ENCODE peak calls at places on chromosomes 11 and 22, in eight cellular contexts. F is AG04449; M is epithelial cell of esophagus; Y is fibroblast of the aortic adventitia; I is CD8-positive, alpha-beta T cell; P is upper lobe of right lung; E is MG63; A is cardiac fibroblast. D is an unnamed sample.

GRCh38 chr11:47923667-47924066 is 56.7 kb upstream of the PTPRJ start:
- DNase-seq in M (no peak), F (no peak), Y (peak; percentile 71), A (peak; percentile 56), E (peak; percentile 67), P (no peak), I (no peak), D (peak; percentile 77)

GRCh38 chr11:41414771-41415440 is 44.5 kb downstream of the LRRC4C start:
- DNase-seq in Y (no peak), M (no peak), A (no peak), E (no peak), I (no peak), P (no peak), F (no peak), D (no peak)

GRCh38 chr11:20671856-20672546 is 2.6 kb downstream of the NELL1 start:
- DNase-seq in M (peak; percentile 17), I (no peak), Y (no peak), P (no peak), A (peak; percentile 7), F (no peak), E (no peak), D (peak; percentile 14)

GRCh38 chr11:3866206-3866605 is 10.7 kb downstream of the STIM1 start:
- DNase-seq in E (no peak), I (no peak), F (no peak), Y (no peak), M (no peak), P (peak; percentile 84), A (no peak), D (no peak)

GRCh38 chr11:128759597-128759996 is 65.7 kb downstream of the FLI1 start:
- DNase-seq in F (peak; percentile 78), E (no peak), M (peak; percentile 19), A (peak; percentile 84), Y (peak; percentile 64), P (no peak), I (no peak), D (peak; percentile 82)

GRCh38 chr11:107275632-107276031 is 182.0 kb downstream of the CWF19L2 start:
- DNase-seq in E (peak; percentile 27), F (no peak), I (no peak), Y (peak; percentile 3), A (peak; percentile 15), M (peak; percentile 12), P (no peak), D (peak; percentile 26)

GRCh38 chr22:19992481-19992911 is 24.1 kb downstream of the ARVCF start:
- DNase-seq in E (no peak), F (no peak), Y (no peak), I (no peak), M (no peak), A (no peak), P (no peak), D (no peak)

GRCh38 chr11:66492161-66492865 is 12.1 kb downstream of the DPP3 start:
- DNase-seq in Y (no peak), P (no peak), A (no peak), M (no peak), F (no peak), E (no peak), I (no peak), D (no peak)

GRCh38 chr11:34613462-34614183 is 7.3 kb upstream of the EHF start:
- DNase-seq in A (no peak), Y (no peak), M (no peak), P (no peak), E (no peak), F (no peak), I (no peak), D (no peak)

GRCh38 chr11:87235366-87235765 is 197.6 kb downstream of the TMEM135 start:
- DNase-seq in M (no peak), A (no peak), E (no peak), P (no peak), Y (no peak), F (no peak), I (no peak), D (no peak)

GRCh38 chr11:85575388-85575787 is 51.8 kb downstream of the DLG2 start:
- DNase-seq in A (no peak), F (no peak), E (no peak), Y (no peak), M (no peak), I (no peak), P (no peak), D (no peak)

GRCh38 chr11:78860720-78861422 is 286.2 kb upstream of the NARS2 start:
- DNase-seq in P (no peak), Y (peak; percentile 53), F (no peak), I (no peak), A (peak; percentile 37), E (no peak), M (peak; percentile 57), D (peak; percentile 43)

GRCh38 chr11:67613960-67614715 is 7.4 kb downstream of the NDUFV1 start:
- DNase-seq in I (peak; percentile 72), M (peak; percentile 74), A (peak; percentile 48), P (peak; percentile 85), Y (peak; percentile 31), F (no peak), E (peak; percentile 36), D (peak; percentile 64)

GRCh38 chr11:64180871-64181270 is 5.1 kb upstream of the STIP1 start:
- DNase-seq in Y (no peak), F (no peak), A (no peak), P (no peak), I (no peak), E (no peak), M (no peak), D (no peak)
- H3K4me3 ChIP-seq in Y (peak overlapping the region; percentile 25), F (no peak overlapping the region), A (no peak overlapping the region), P (peak overlapping the region; percentile 24), I (no peak overlapping the region), E (no peak overlapping the region), M (no peak overlapping the region), D (peak overlapping the region; percentile 49)

DNA sequence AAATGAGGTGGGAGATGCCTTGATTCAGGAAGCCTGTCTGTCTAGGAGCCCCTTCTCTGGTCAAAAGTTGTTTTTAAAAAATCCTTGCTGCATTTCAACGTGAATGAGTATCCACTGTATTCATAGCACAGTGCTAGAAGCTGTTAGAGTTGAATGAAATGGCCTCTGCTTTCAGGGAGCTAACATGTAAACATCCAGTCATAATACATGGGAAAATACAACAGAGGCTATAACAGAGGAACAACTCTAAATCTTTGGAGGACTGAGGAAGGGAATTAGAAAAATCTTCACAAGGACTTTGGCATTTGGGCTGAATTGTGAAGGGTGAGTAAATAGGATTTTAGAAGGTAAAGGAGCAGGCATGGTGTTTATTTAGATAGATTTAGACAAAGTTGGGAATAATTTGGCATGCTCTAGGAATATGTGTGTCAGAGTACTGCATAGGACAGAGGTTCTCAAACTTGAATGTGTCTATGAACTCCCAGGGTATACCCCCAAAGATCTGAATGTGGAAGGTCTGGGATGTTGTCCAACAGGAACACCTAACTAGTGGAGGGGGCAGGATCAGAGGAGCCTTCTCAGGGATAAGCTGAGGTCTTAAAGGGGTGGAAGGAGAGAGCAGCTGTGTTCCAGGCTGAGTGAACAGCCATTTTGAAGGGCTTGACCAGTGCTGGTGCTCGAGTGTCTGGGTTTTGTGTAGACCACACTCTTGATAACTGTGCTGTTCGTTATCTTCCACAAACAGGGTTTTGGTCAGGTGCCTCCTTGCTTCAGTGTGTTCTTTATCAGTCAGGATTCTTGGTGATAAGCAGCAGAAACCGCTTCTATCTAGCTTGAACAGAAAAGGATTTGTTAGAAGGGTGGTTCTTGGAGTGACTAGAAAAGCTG is 12.7 kb downstream of the SREBF2 start:
- DNase-seq in Y (peak; percentile 13), E (no peak), A (no peak), F (no peak), P (no peak), M (no peak), I (no peak), D (no peak)
- H3K4me3 ChIP-seq in Y (no peak overlapping the region), E (no peak overlapping the region), A (no peak overlapping the region), F (no peak overlapping the region), P (no peak overlapping the region), M (no peak overlapping the region), I (no peak overlapping the region), D (no peak overlapping the region)

GRCh38 chr11:1916132-1916985 is 3.1 kb upstream of the TNNT3 start:
- DNase-seq in E (no peak), F (no peak), A (no peak), Y (no peak), P (peak; percentile 57), I (no peak), M (no peak), D (no peak)
- H3K4me3 ChIP-seq in E (no peak overlapping the region), F (no peak overlapping the region), A (no peak overlapping the region), Y (no peak overlapping the region), P (no peak overlapping the region), I (no peak overlapping the region), M (no peak overlapping the region), D (no peak overlapping the region)

GRCh38 chr11:60367009-60367408 is 11.3 kb upstream of the MS4A7 start:
- DNase-seq in A (peak; percentile 10), I (no peak), E (no peak), M (no peak), P (no peak), F (no peak), Y (no peak), D (no peak)

GRCh38 chr11:60360621-60361020 is 17.7 kb upstream of the MS4A7 start:
- DNase-seq in P (no peak), A (no peak), I (no peak), E (no peak), F (no peak), M (no peak), Y (no peak), D (no peak)

GRCh38 chr11:60367896-60368295 is 10.4 kb upstream of the MS4A7 start:
- DNase-seq in M (no peak), P (no peak), F (no peak), Y (no peak), I (no peak), E (no peak), A (no peak), D (no peak)

GRCh38 chr11:60363542-60364525 is 14.5 kb upstream of the MS4A7 start:
- DNase-seq in E (peak; percentile 22), P (no peak), M (peak; percentile 59), A (peak; percentile 66), F (no peak), I (peak; percentile 33), Y (peak; percentile 57), D (peak; percentile 62)
- H3K4me3 ChIP-seq in E (no peak overlapping the region), P (no peak overlapping the region), M (no peak overlapping the region), A (no peak overlapping the region), F (no peak overlapping the region), I (no peak overlapping the region), Y (no peak overlapping the region), D (no peak overlapping the region)

DNA sequence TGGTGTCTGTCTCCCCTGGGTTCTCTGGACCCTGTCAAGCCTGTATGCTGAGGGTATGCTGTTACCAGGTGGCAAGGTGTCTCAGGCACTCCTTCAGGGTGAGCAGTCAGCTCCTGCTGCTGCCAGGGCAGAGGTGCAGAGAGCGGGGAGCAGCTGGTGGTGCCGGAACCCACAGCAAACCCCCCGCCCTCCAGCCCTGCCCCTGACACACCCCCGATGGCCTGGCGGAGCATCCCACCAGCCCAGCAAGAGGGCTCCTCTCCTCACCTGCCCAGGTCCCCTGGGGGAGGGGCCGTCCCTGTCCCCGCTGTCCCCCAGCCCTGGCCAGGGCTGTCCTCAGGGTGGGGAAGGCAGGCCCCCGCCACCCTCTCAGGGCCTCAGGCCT is 12.0 kb upstream of the PIM3 start:
- DNase-seq in Y (no peak), P (no peak), A (no peak), I (no peak), E (no peak), M (no peak), F (no peak), D (no peak)
- H3K4me3 ChIP-seq in Y (no peak overlapping the region), P (peak overlapping the region; percentile 49), A (no peak overlapping the region), I (no peak overlapping the region), E (no peak overlapping the region), M (peak overlapping the region; percentile 8), F (no peak overlapping the region), D (no peak overlapping the region)